ENCODE peak calls at places on chromosomes 13 and 19, in ten cellular contexts. Q is Kasumi-1; S is HT1080; O is fibroblast of the aortic adventitia; W is DMS53; R is spleen; V is activated T-helper 1 cell treated with anti-CD3 and anti-CD28 coated beads, Interleukin-12 subunit alpha, Interleukin-12 subunit beta, Interleukin-2, Interleukin-4 antibody, amounts not matched to agents 30 ng/mL and 10 ng/mL and 1 ng/mL, durations not matched to agents 14 hours and 24 hours and 36 hours; H is activated CD4-positive, alpha-beta T cell treated with anti-CD3 and anti-CD28 coated beads for 24 hours; J is neural progenitor cell; B is Daoy. N is an unnamed sample.

GRCh38 chr13:65292488-65292901 is 1937.6 kb downstream of the PCDH9 start:
- DNase-seq in Q (no peak), S (peak), O (peak), W (peak), R (no peak), V (no peak), H (no peak), J (peak), B (no peak), N (peak)

GRCh38 chr13:85379991-85380390 is 419.2 kb downstream of the SLITRK6 start:
- DNase-seq in Q (no peak), S (no peak), O (no peak), W (no peak), R (no peak), V (no peak), H (no peak), J (no peak), B (no peak), N (no peak)

GRCh38 chr13:43110036-43110435 is 86.7 kb downstream of the DNAJC15 start:
- DNase-seq in Q (no peak), S (no peak), O (no peak), W (no peak), R (no peak), V (no peak), H (no peak), J (no peak), B (no peak), N (no peak)

GRCh38 chr19:6744381-6745288 is 5.2 kb downstream of the TRIP10 start:
- DNase-seq in Q (no peak), S (no peak), O (peak), W (no peak), R (no peak), V (no peak), H (no peak), J (peak), B (peak), N (peak)

GRCh38 chr13:110912651-110913051 is 2.2 kb downstream of the ANKRD10 start:
- DNase-seq in Q (no peak), S (peak), O (peak), W (no peak), R (peak), V (no peak), H (no peak), J (peak), B (no peak), N (no peak)

GRCh38 chr13:106690779-106691178 is 122.8 kb upstream of the ARGLU1 start:
- DNase-seq in Q (no peak), S (no peak), O (no peak), W (no peak), R (no peak), V (no peak), H (no peak), J (no peak), B (no peak), N (no peak)

GRCh38 chr19:54431255-54431838 is 16.1 kb downstream of the TTYH1 start:
- DNase-seq in Q (no peak), S (no peak), O (peak), W (peak), R (no peak), V (no peak), H (no peak), J (no peak), B (peak), N (no peak)

GRCh38 chr13:25709088-25709487 is 337.3 kb downstream of the ATP8A2 start:
- DNase-seq in Q (no peak), S (no peak), O (no peak), W (peak), R (no peak), V (no peak), H (no peak), J (no peak), B (no peak), N (no peak)

GRCh38 chr13:20344836-20345490 is 112.8 kb upstream of the GJB6 start:
- DNase-seq in Q (no peak), S (no peak), O (no peak), W (no peak), R (no peak), V (no peak), H (no peak), J (no peak), B (no peak), N (no peak)

GRCh38 chr13:43132228-43132627 is 108.8 kb downstream of the DNAJC15 start:
- DNase-seq in Q (no peak), S (peak), O (peak), W (peak), R (no peak), V (no peak), H (no peak), J (peak), B (peak), N (peak)

GRCh38 chr19:46764817-46765291 is 18.6 kb upstream of the STRN4 start:
- DNase-seq in Q (no peak), S (no peak), O (no peak), W (no peak), R (no peak), V (no peak), H (no peak), J (no peak), B (no peak), N (no peak)

GRCh38 chr19:58374200-58374599 is 6.6 kb downstream of the ZNF837 start:
- DNase-seq in Q (no peak), S (no peak), O (no peak), W (no peak), R (no peak), V (no peak), H (no peak), J (no peak), B (no peak), N (no peak)

GRCh38 chr19:43395561-43395960 is 19.1 kb upstream of the TEX101 start:
- DNase-seq in Q (no peak), S (no peak), O (no peak), W (peak), R (no peak), V (no peak), H (no peak), J (no peak), B (no peak), N (no peak)

GRCh38 chr19:51809787-51810186 is 14.8 kb downstream of the FPR3 start:
- DNase-seq in Q (no peak), S (no peak), O (peak), W (no peak), R (no peak), V (no peak), H (no peak), J (no peak), B (no peak), N (no peak)